ENCODE peak calls at places on chromosome 1, in six cellular contexts. One of them, this sample, is unnamed.

GRCh38 chr1:23273450-23274133 is 56.3 kb upstream of the HTR1D start:
- DNase-seq in activated naive CD8-positive, alpha-beta T cell treated with anti-CD3 and anti-CD28 coated beads for 36 hours: no peak
- DNase-seq in NCI-H2029: no peak
- DNase-seq in Panc1: no peak
- DNase-seq in PC-3: peak; percentile 94
- DNase-seq in activated CD4-positive, alpha-beta T cell treated with anti-CD3 and anti-CD28 coated beads, Interleukin-2, amount 50 U/mL, for 48 hours: no peak
- DNase-seq in this sample: peak; percentile 77

GRCh38 chr1:53278294-53278693 is 40.0 kb upstream of the MAGOH start:
- DNase-seq in NCI-H2029: no peak
- DNase-seq in Panc1: peak; percentile 13
- DNase-seq in activated CD4-positive, alpha-beta T cell treated with anti-CD3 and anti-CD28 coated beads, Interleukin-2, amount 50 U/mL, for 48 hours: peak; percentile 76
- DNase-seq in activated naive CD8-positive, alpha-beta T cell treated with anti-CD3 and anti-CD28 coated beads for 36 hours: peak; percentile 59
- DNase-seq in PC-3: peak; percentile 58
- DNase-seq in this sample: peak; percentile 47

GRCh38 chr1:9859252-9860014 is 35.7 kb upstream of the CLSTN1 start:
- DNase-seq in activated naive CD8-positive, alpha-beta T cell treated with anti-CD3 and anti-CD28 coated beads for 36 hours: no peak
- DNase-seq in NCI-H2029: no peak
- DNase-seq in Panc1: no peak
- DNase-seq in activated CD4-positive, alpha-beta T cell treated with anti-CD3 and anti-CD28 coated beads, Interleukin-2, amount 50 U/mL, for 48 hours: no peak
- DNase-seq in PC-3: no peak
- DNase-seq in this sample: no peak

GRCh38 chr1:47229884-47230691 is 1.9 kb downstream of the TAL1 start:
- DNase-seq in NCI-H2029: no peak
- DNase-seq in Panc1: no peak
- DNase-seq in activated CD4-positive, alpha-beta T cell treated with anti-CD3 and anti-CD28 coated beads, Interleukin-2, amount 50 U/mL, for 48 hours: no peak
- DNase-seq in PC-3: no peak
- DNase-seq in activated naive CD8-positive, alpha-beta T cell treated with anti-CD3 and anti-CD28 coated beads for 36 hours: no peak
- DNase-seq in this sample: peak; percentile 13

GRCh38 chr1:76256289-76257223 is 182.0 kb downstream of the ST6GALNAC3 start:
- DNase-seq in activated CD4-positive, alpha-beta T cell treated with anti-CD3 and anti-CD28 coated beads, Interleukin-2, amount 50 U/mL, for 48 hours: no peak
- DNase-seq in PC-3: no peak
- DNase-seq in NCI-H2029: no peak
- DNase-seq in Panc1: no peak
- DNase-seq in activated naive CD8-positive, alpha-beta T cell treated with anti-CD3 and anti-CD28 coated beads for 36 hours: no peak
- DNase-seq in this sample: no peak

GRCh38 chr1:243979396-243979795 is 71.7 kb upstream of the ZBTB18 start:
- DNase-seq in activated naive CD8-positive, alpha-beta T cell treated with anti-CD3 and anti-CD28 coated beads for 36 hours: no peak
- DNase-seq in PC-3: no peak
- DNase-seq in Panc1: no peak
- DNase-seq in activated CD4-positive, alpha-beta T cell treated with anti-CD3 and anti-CD28 coated beads, Interleukin-2, amount 50 U/mL, for 48 hours: no peak
- DNase-seq in NCI-H2029: no peak
- DNase-seq in this sample: no peak

GRCh38 chr1:184457500-184457899 is 70.7 kb downstream of the C1orf21 start:
- DNase-seq in Panc1: no peak
- DNase-seq in NCI-H2029: no peak
- DNase-seq in activated CD4-positive, alpha-beta T cell treated with anti-CD3 and anti-CD28 coated beads, Interleukin-2, amount 50 U/mL, for 48 hours: no peak
- DNase-seq in PC-3: no peak
- DNase-seq in activated naive CD8-positive, alpha-beta T cell treated with anti-CD3 and anti-CD28 coated beads for 36 hours: no peak
- DNase-seq in this sample: no peak

GRCh38 chr1:91828583-91829281 is 57.2 kb downstream of the TGFBR3 start:
- DNase-seq in activated CD4-positive, alpha-beta T cell treated with anti-CD3 and anti-CD28 coated beads, Interleukin-2, amount 50 U/mL, for 48 hours: no peak
- DNase-seq in activated naive CD8-positive, alpha-beta T cell treated with anti-CD3 and anti-CD28 coated beads for 36 hours: no peak
- DNase-seq in Panc1: no peak
- DNase-seq in PC-3: no peak
- DNase-seq in NCI-H2029: peak; percentile 73
- DNase-seq in this sample: peak; percentile 25

GRCh38 chr1:5836776-5837440 is 155.3 kb downstream of the NPHP4 start:
- DNase-seq in activated naive CD8-positive, alpha-beta T cell treated with anti-CD3 and anti-CD28 coated beads for 36 hours: no peak
- DNase-seq in activated CD4-positive, alpha-beta T cell treated with anti-CD3 and anti-CD28 coated beads, Interleukin-2, amount 50 U/mL, for 48 hours: no peak
- DNase-seq in NCI-H2029: no peak
- DNase-seq in PC-3: no peak
- DNase-seq in Panc1: no peak
- DNase-seq in this sample: no peak

This sample was measured in kidney tubule cell.